ENCODE peak calls at places on chromosomes 13 and 19, in nine cellular contexts. One of them, this sample, is unnamed. For H3K4me1, the result is how much of the 10 kb centered on the place peaks cover.

GRCh38 chr19:1228161-1228560 is 9.6 kb downstream of the CBARP start:
- DNase-seq in mammary epithelial cell: no peak
- DNase-seq in foreskin keratinocyte: no peak
- DNase-seq in esophagus squamous epithelium: no peak
- DNase-seq in cardiac muscle cell: no peak
- DNase-seq in OCI-LY7: no peak
- DNase-seq in stomach: no peak
- DNase-seq in tibial nerve: no peak
- DNase-seq in fibroblast of lung: no peak
- DNase-seq in this sample: no peak

GRCh38 chr13:33235078-33235477 is 50.5 kb downstream of the STARD13 start:
- DNase-seq in mammary epithelial cell: no peak
- DNase-seq in foreskin keratinocyte: no peak
- DNase-seq in esophagus squamous epithelium: no peak
- DNase-seq in cardiac muscle cell: peak
- DNase-seq in OCI-LY7: no peak
- DNase-seq in stomach: no peak
- DNase-seq in tibial nerve: peak
- DNase-seq in fibroblast of lung: peak
- DNase-seq in this sample: no peak

GRCh38 chr19:48468806-48469055 is 438 bp upstream of the CYTH2 start:
- DNase-seq in mammary epithelial cell: no peak
- DNase-seq in foreskin keratinocyte: no peak
- DNase-seq in esophagus squamous epithelium: no peak
- DNase-seq in cardiac muscle cell: no peak
- DNase-seq in OCI-LY7: no peak
- DNase-seq in stomach: no peak
- DNase-seq in tibial nerve: no peak
- DNase-seq in fibroblast of lung: no peak
- DNase-seq in this sample: no peak

GRCh38 chr13:74114202-74114601 is 20.0 kb downstream of the KLF12 start:
- DNase-seq in mammary epithelial cell: peak
- DNase-seq in foreskin keratinocyte: peak
- DNase-seq in esophagus squamous epithelium: no peak
- DNase-seq in cardiac muscle cell: no peak
- DNase-seq in OCI-LY7: no peak
- DNase-seq in stomach: no peak
- DNase-seq in tibial nerve: no peak
- DNase-seq in fibroblast of lung: no peak
- DNase-seq in this sample: no peak

GRCh38 chr13:100306042-100306441 is 217.1 kb downstream of the PCCA start:
- DNase-seq in mammary epithelial cell: no peak
- DNase-seq in foreskin keratinocyte: no peak
- DNase-seq in esophagus squamous epithelium: no peak
- DNase-seq in cardiac muscle cell: no peak
- DNase-seq in OCI-LY7: no peak
- DNase-seq in stomach: no peak
- DNase-seq in tibial nerve: no peak
- DNase-seq in fibroblast of lung: no peak
- DNase-seq in this sample: no peak

GRCh38 chr19:5850743-5851293 is 431 bp downstream of the FUT3 start:
- DNase-seq in mammary epithelial cell: peak
- DNase-seq in foreskin keratinocyte: peak
- DNase-seq in esophagus squamous epithelium: no peak
- DNase-seq in cardiac muscle cell: no peak
- DNase-seq in OCI-LY7: peak
- DNase-seq in stomach: peak
- DNase-seq in tibial nerve: no peak
- DNase-seq in fibroblast of lung: peak
- DNase-seq in this sample: no peak

GRCh38 chr13:31538067-31539042 is 201.0 kb upstream of the RXFP2 start:
- DNase-seq in mammary epithelial cell: peak
- DNase-seq in foreskin keratinocyte: peak
- DNase-seq in esophagus squamous epithelium: no peak
- DNase-seq in cardiac muscle cell: peak
- DNase-seq in OCI-LY7: no peak
- DNase-seq in stomach: peak
- DNase-seq in tibial nerve: no peak
- DNase-seq in fibroblast of lung: peak
- DNase-seq in this sample: no peak

GRCh38 chr13:77810430-77810829 is 108.2 kb downstream of the EDNRB start:
- DNase-seq in mammary epithelial cell: peak
- DNase-seq in foreskin keratinocyte: peak
- DNase-seq in esophagus squamous epithelium: no peak
- DNase-seq in cardiac muscle cell: peak
- DNase-seq in OCI-LY7: peak
- DNase-seq in stomach: no peak
- DNase-seq in tibial nerve: no peak
- DNase-seq in fibroblast of lung: peak
- DNase-seq in this sample: no peak

GRCh38 chr19:55635334-55635717 is 5.5 kb upstream of the ZNF580 start:
- DNase-seq in mammary epithelial cell: no peak
- DNase-seq in foreskin keratinocyte: no peak
- DNase-seq in esophagus squamous epithelium: no peak
- DNase-seq in cardiac muscle cell: no peak
- DNase-seq in OCI-LY7: no peak
- DNase-seq in stomach: no peak
- DNase-seq in tibial nerve: no peak
- DNase-seq in fibroblast of lung: no peak
- DNase-seq in this sample: no peak

GRCh38 chr13:39347926-39348901 is 254.8 kb downstream of the LHFPL6 start:
- DNase-seq in mammary epithelial cell: no peak
- DNase-seq in foreskin keratinocyte: no peak
- DNase-seq in esophagus squamous epithelium: no peak
- DNase-seq in cardiac muscle cell: peak
- DNase-seq in OCI-LY7: no peak
- DNase-seq in stomach: no peak
- DNase-seq in tibial nerve: no peak
- DNase-seq in fibroblast of lung: no peak
- DNase-seq in this sample: no peak

GRCh38 chr19:42289556-42290041 is 12.3 kb upstream of the PRR19 start:
- DNase-seq in mammary epithelial cell: no peak
- DNase-seq in foreskin keratinocyte: no peak
- DNase-seq in esophagus squamous epithelium: no peak
- DNase-seq in cardiac muscle cell: no peak
- DNase-seq in OCI-LY7: no peak
- DNase-seq in stomach: no peak
- DNase-seq in tibial nerve: no peak
- DNase-seq in fibroblast of lung: no peak
- DNase-seq in this sample: no peak

GRCh38 chr19:40692212-40692551 is 1.7 kb upstream of the NUMBL start:
- DNase-seq in mammary epithelial cell: no peak
- DNase-seq in foreskin keratinocyte: no peak
- DNase-seq in esophagus squamous epithelium: no peak
- DNase-seq in cardiac muscle cell: no peak
- DNase-seq in OCI-LY7: no peak
- DNase-seq in stomach: no peak
- DNase-seq in tibial nerve: no peak
- DNase-seq in fibroblast of lung: no peak
- DNase-seq in this sample: no peak

GRCh38 chr13:110834572-110834971 is 80.3 kb downstream of the ANKRD10 start:
- DNase-seq in mammary epithelial cell: no peak
- DNase-seq in foreskin keratinocyte: no peak
- DNase-seq in esophagus squamous epithelium: no peak
- DNase-seq in cardiac muscle cell: no peak
- DNase-seq in OCI-LY7: no peak
- DNase-seq in stomach: no peak
- DNase-seq in tibial nerve: no peak
- DNase-seq in fibroblast of lung: no peak
- DNase-seq in this sample: no peak

GRCh38 chr19:35133826-35134225 is 1.0 kb downstream of the LGI4 start:
- DNase-seq in mammary epithelial cell: no peak
- DNase-seq in foreskin keratinocyte: no peak
- DNase-seq in esophagus squamous epithelium: no peak
- DNase-seq in cardiac muscle cell: no peak
- DNase-seq in OCI-LY7: no peak
- DNase-seq in stomach: no peak
- DNase-seq in tibial nerve: no peak
- DNase-seq in fibroblast of lung: no peak
- DNase-seq in this sample: no peak
- TF ChIP-seq CTCF in mammary epithelial cell: no peak
- TF ChIP-seq CTCF in foreskin keratinocyte: no peak
- TF ChIP-seq CTCF in esophagus squamous epithelium: no peak
- TF ChIP-seq CTCF in cardiac muscle cell: no peak
- TF ChIP-seq CTCF in OCI-LY7: no peak
- TF ChIP-seq CTCF in stomach: no peak
- TF ChIP-seq CTCF in tibial nerve: no peak
- TF ChIP-seq CTCF in fibroblast of lung: no peak
- TF ChIP-seq CTCF in this sample: no peak

GRCh38 chr19:11140896-11141295 is 14.7 kb downstream of the SPC24 start:
- DNase-seq in mammary epithelial cell: no peak
- DNase-seq in foreskin keratinocyte: no peak
- DNase-seq in esophagus squamous epithelium: no peak
- DNase-seq in cardiac muscle cell: no peak
- DNase-seq in OCI-LY7: no peak
- DNase-seq in stomach: no peak
- DNase-seq in tibial nerve: no peak
- DNase-seq in fibroblast of lung: no peak
- DNase-seq in this sample: no peak
- H3K4me1 ChIP-seq in mammary epithelial cell: under half
- H3K4me1 ChIP-seq in foreskin keratinocyte: under half
- H3K4me1 ChIP-seq in esophagus squamous epithelium: under half
- H3K4me1 ChIP-seq in cardiac muscle cell: under half
- H3K4me1 ChIP-seq in OCI-LY7: under half
- H3K4me1 ChIP-seq in stomach: half or more
- H3K4me1 ChIP-seq in tibial nerve: under half
- H3K4me1 ChIP-seq in fibroblast of lung: under half
- H3K4me1 ChIP-seq in this sample: under half

DNA sequence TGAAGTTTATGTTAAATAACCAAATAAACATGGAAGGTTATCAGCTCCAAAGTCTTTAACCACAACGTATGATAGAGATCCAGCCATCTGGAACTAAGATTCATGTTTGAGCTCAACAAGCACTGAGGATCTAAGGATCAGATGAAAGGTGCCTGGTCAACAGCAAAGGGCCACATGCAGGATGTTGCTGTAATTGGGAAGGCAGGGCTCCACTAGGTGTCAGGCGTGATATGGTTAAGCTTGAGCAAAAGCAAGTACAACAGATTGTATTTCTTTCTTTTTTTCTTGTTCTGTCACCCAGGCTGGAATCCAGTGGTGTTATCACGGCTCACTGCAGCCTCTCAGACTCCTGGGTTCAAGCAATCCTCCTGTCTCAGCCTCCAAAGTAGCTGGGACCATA is 12.0 kb downstream of the EBPL start:
- DNase-seq in mammary epithelial cell: no peak
- DNase-seq in foreskin keratinocyte: no peak
- DNase-seq in esophagus squamous epithelium: no peak
- DNase-seq in cardiac muscle cell: no peak
- DNase-seq in OCI-LY7: peak
- DNase-seq in stomach: peak
- DNase-seq in tibial nerve: peak
- DNase-seq in fibroblast of lung: peak
- DNase-seq in this sample: no peak
- TF ChIP-seq CTCF in mammary epithelial cell: no peak
- TF ChIP-seq CTCF in foreskin keratinocyte: peak
- TF ChIP-seq CTCF in esophagus squamous epithelium: peak
- TF ChIP-seq CTCF in cardiac muscle cell: peak
- TF ChIP-seq CTCF in OCI-LY7: peak
- TF ChIP-seq CTCF in stomach: no peak
- TF ChIP-seq CTCF in tibial nerve: no peak
- TF ChIP-seq CTCF in fibroblast of lung: peak
- TF ChIP-seq CTCF in this sample: no peak

GRCh38 chr13:66343224-66343828 is 886.8 kb downstream of the PCDH9 start:
- DNase-seq in mammary epithelial cell: no peak
- DNase-seq in foreskin keratinocyte: no peak
- DNase-seq in esophagus squamous epithelium: no peak
- DNase-seq in cardiac muscle cell: peak
- DNase-seq in OCI-LY7: no peak
- DNase-seq in stomach: no peak
- DNase-seq in tibial nerve: no peak
- DNase-seq in fibroblast of lung: no peak
- DNase-seq in this sample: no peak

GRCh38 chr13:66347718-66348117 is 882.4 kb downstream of the PCDH9 start:
- DNase-seq in mammary epithelial cell: no peak
- DNase-seq in foreskin keratinocyte: peak
- DNase-seq in esophagus squamous epithelium: no peak
- DNase-seq in cardiac muscle cell: peak
- DNase-seq in OCI-LY7: no peak
- DNase-seq in stomach: no peak
- DNase-seq in tibial nerve: no peak
- DNase-seq in fibroblast of lung: no peak
- DNase-seq in this sample: no peak

GRCh38 chr13:66348745-66349720 is 881.1 kb downstream of the PCDH9 start:
- DNase-seq in mammary epithelial cell: no peak
- DNase-seq in foreskin keratinocyte: no peak
- DNase-seq in esophagus squamous epithelium: no peak
- DNase-seq in cardiac muscle cell: no peak
- DNase-seq in OCI-LY7: no peak
- DNase-seq in stomach: no peak
- DNase-seq in tibial nerve: no peak
- DNase-seq in fibroblast of lung: no peak
- DNase-seq in this sample: no peak

GRCh38 chr13:66344770-66345367 is 885.3 kb downstream of the PCDH9 start:
- DNase-seq in mammary epithelial cell: no peak
- DNase-seq in foreskin keratinocyte: no peak
- DNase-seq in esophagus squamous epithelium: no peak
- DNase-seq in cardiac muscle cell: no peak
- DNase-seq in OCI-LY7: no peak
- DNase-seq in stomach: no peak
- DNase-seq in tibial nerve: no peak
- DNase-seq in fibroblast of lung: peak
- DNase-seq in this sample: no peak

DNA sequence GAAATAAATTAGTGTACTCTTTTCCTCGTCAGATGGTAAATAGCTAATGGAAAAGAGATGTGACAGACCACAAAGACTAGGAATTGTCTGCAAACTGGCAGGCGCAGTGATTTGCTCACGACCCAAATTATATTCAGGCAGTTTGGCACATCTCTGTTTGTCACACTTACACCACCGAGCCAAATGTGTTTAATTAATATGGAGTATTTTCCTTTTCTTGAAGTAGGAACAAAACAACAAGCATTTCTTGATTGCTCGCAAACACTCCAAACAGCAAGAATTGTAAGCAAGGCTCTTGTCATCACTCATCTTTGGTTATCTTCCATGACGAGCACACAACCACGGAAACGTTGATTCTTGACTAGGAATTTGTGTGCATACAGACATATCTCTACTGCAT is 884.1 kb downstream of the PCDH9 start:
- DNase-seq in mammary epithelial cell: no peak
- DNase-seq in foreskin keratinocyte: no peak
- DNase-seq in esophagus squamous epithelium: no peak
- DNase-seq in cardiac muscle cell: no peak
- DNase-seq in OCI-LY7: no peak
- DNase-seq in stomach: no peak
- DNase-seq in tibial nerve: no peak
- DNase-seq in fibroblast of lung: no peak
- DNase-seq in this sample: no peak
- H3K4me1 ChIP-seq in mammary epithelial cell: under half
- H3K4me1 ChIP-seq in foreskin keratinocyte: under half
- H3K4me1 ChIP-seq in esophagus squamous epithelium: under half
- H3K4me1 ChIP-seq in cardiac muscle cell: half or more
- H3K4me1 ChIP-seq in OCI-LY7: under half
- H3K4me1 ChIP-seq in stomach: under half
- H3K4me1 ChIP-seq in tibial nerve: under half
- H3K4me1 ChIP-seq in fibroblast of lung: under half
- H3K4me1 ChIP-seq in this sample: under half